ENCODE peak calls at places on chromosome 11, in ten cellular contexts. G, M, R, A, P, Q, N, D, X and S are unnamed samples.

GRCh38 chr11:61911124-61911700 is 6.2 kb downstream of the RAB3IL1 start:
- DNase-seq in X (no peak), N (no peak), R (no peak), P (no peak), G (no peak), A (no peak), D (no peak), Q (no peak), M (peak), S (no peak)

GRCh38 chr11:104146421-104146820 is 17.5 kb downstream of the PDGFD start:
- DNase-seq in P (no peak), N (no peak), X (no peak), A (no peak), M (no peak), G (no peak), R (no peak), D (no peak), Q (no peak), S (no peak)

GRCh38 chr11:127624455-127624854 is 623.9 kb upstream of the KIRREL3 start:
- DNase-seq in X (peak), N (no peak), M (no peak), Q (no peak), A (no peak), R (no peak), D (no peak), G (no peak), P (no peak), S (no peak)

GRCh38 chr11:71329731-71330130 is 77.4 kb upstream of the SHANK2 start:
- DNase-seq in G (no peak), N (no peak), Q (no peak), D (no peak), A (no peak), P (no peak), R (no peak), M (no peak), X (no peak), S (no peak)

GRCh38 chr11:64234840-64235379 is 526 bp downstream of the VEGFB start:
- DNase-seq in G (peak), D (peak), Q (peak), M (peak), P (no peak), X (peak), N (no peak), A (no peak), R (no peak), S (no peak)

GRCh38 chr11:11580831-11581492 is 40.8 kb downstream of the GALNT18 start:
- DNase-seq in P (no peak), D (no peak), A (peak), Q (no peak), R (peak), N (no peak), X (no peak), G (no peak), M (no peak), S (no peak)

GRCh38 chr11:507727-508515 is 879 bp upstream of the RNH1 start:
- DNase-seq in X (no peak), M (peak), R (no peak), G (no peak), P (no peak), D (no peak), Q (no peak), N (no peak), A (no peak), S (no peak)

GRCh38 chr11:44968510-44968909 is 17.8 kb upstream of the TP53I11 start:
- DNase-seq in A (no peak), X (no peak), R (no peak), G (no peak), M (no peak), D (no peak), Q (no peak), P (no peak), N (no peak), S (no peak)

GRCh38 chr11:60563553-60564235 is 48.5 kb downstream of the MS4A13 start:
- DNase-seq in G (no peak), P (no peak), R (peak), N (no peak), X (no peak), M (no peak), Q (no peak), D (peak), A (no peak), S (no peak)

GRCh38 chr11:64753019-64753379 is 6.8 kb downstream of the PYGM start:
- DNase-seq in P (no peak), X (no peak), M (no peak), N (no peak), R (no peak), D (no peak), G (no peak), Q (no peak), A (no peak), S (no peak)

GRCh38 chr11:94987378-94987777 is 13.9 kb downstream of the KDM4D start:
- DNase-seq in Q (no peak), P (no peak), N (no peak), R (no peak), M (no peak), A (no peak), X (no peak), G (no peak), D (no peak), S (no peak)

GRCh38 chr11:129795089-129795488 is 20.6 kb upstream of the TMEM45B start:
- DNase-seq in R (no peak), A (no peak), P (no peak), X (no peak), G (no peak), Q (no peak), D (no peak), M (no peak), N (no peak), S (no peak)

GRCh38 chr11:1230456-1231395 is 7.9 kb downstream of the MUC5B start:
- DNase-seq in N (no peak), X (no peak), A (no peak), R (no peak), Q (no peak), P (no peak), G (no peak), M (no peak), D (no peak), S (no peak)

GRCh38 chr11:128297805-128298204 is 289.6 kb downstream of the ETS1 start:
- DNase-seq in P (no peak), D (no peak), R (no peak), X (no peak), Q (no peak), M (no peak), N (no peak), G (no peak), A (no peak), S (no peak)

GRCh38 chr11:46475041-46475925 is 83.7 kb upstream of the CHRM4 start:
- DNase-seq in P (no peak), A (no peak), G (no peak), X (no peak), M (no peak), R (no peak), Q (no peak), D (no peak), N (no peak), S (no peak)

GRCh38 chr11:116993599-116993998 is 104.6 kb downstream of the SIK3 start:
- DNase-seq in R (no peak), X (no peak), N (no peak), P (no peak), M (no peak), D (peak), G (no peak), A (no peak), Q (no peak), S (no peak)

GRCh38 chr11:8810331-8811301 is 100.4 kb upstream of the AKIP1 start:
- DNase-seq in M (peak), X (peak), D (peak), G (peak), P (peak), R (peak), N (peak), A (peak), Q (no peak), S (no peak)

GRCh38 chr11:57399928-57400578 is 9.6 kb upstream of the PRG2 start:
- DNase-seq in R (no peak), M (no peak), X (no peak), P (no peak), D (no peak), Q (no peak), G (no peak), A (no peak), N (no peak), S (no peak)

GRCh38 chr11:100515087-100515486 is 172.0 kb upstream of the ARHGAP42 start:
- DNase-seq in R (peak), X (no peak), D (no peak), A (no peak), Q (no peak), G (no peak), N (no peak), M (no peak), P (no peak), S (no peak)

GRCh38 chr11:65417221-65417701 is 5.3 kb upstream of the NEAT1 start:
- DNase-seq in M (no peak), P (no peak), G (no peak), N (no peak), R (no peak), Q (no peak), D (peak), A (peak), X (no peak), S (no peak)

GRCh38 chr11:64546600-64546999 is 44.4 kb upstream of the SLC22A12 start:
- DNase-seq in G (no peak), M (no peak), D (no peak), X (no peak), A (no peak), N (no peak), P (no peak), R (no peak), Q (no peak), S (no peak)

GRCh38 chr11:124276081-124276480 is 19.9 kb downstream of the OR8G5 start:
- DNase-seq in D (peak), Q (no peak), A (no peak), N (no peak), R (no peak), G (no peak), M (no peak), X (no peak), P (no peak), S (no peak)

GRCh38 chr11:126310229-126310991 is 6.5 kb downstream of the DCPS start:
- DNase-seq in M (peak), R (peak), A (peak), Q (peak), G (peak), N (peak), D (peak), P (no peak), X (peak), S (peak)

GRCh38 chr11:57116654-57117053 is 65.1 kb upstream of the LRRC55 start:
- DNase-seq in D (peak), N (no peak), Q (no peak), X (no peak), A (no peak), R (peak), P (peak), G (peak), M (no peak), S (no peak)

GRCh38 chr11:19394525-19395016 is 153.8 kb upstream of the E2F8 start:
- DNase-seq in R (no peak), G (no peak), N (no peak), P (no peak), X (no peak), M (no peak), A (peak), D (peak), Q (no peak), S (no peak)

GRCh38 chr11:130599073-130599654 is 150.7 kb downstream of the ADAMTS15 start:
- DNase-seq in Q (no peak), G (no peak), A (peak), R (peak), N (no peak), M (no peak), X (no peak), D (no peak), P (no peak), S (peak)

GRCh38 chr11:41612415-41612814 is 153.0 kb upstream of the LRRC4C start:
- DNase-seq in P (no peak), G (no peak), N (no peak), Q (no peak), R (no peak), M (no peak), X (no peak), A (no peak), D (no peak), S (no peak)
- TF ChIP-seq CTCF in P (no peak), G (no peak), N (no peak), Q (no peak), R (no peak), M (no peak), X (no peak), A (no peak), D (no peak), S (no peak)

DNA sequence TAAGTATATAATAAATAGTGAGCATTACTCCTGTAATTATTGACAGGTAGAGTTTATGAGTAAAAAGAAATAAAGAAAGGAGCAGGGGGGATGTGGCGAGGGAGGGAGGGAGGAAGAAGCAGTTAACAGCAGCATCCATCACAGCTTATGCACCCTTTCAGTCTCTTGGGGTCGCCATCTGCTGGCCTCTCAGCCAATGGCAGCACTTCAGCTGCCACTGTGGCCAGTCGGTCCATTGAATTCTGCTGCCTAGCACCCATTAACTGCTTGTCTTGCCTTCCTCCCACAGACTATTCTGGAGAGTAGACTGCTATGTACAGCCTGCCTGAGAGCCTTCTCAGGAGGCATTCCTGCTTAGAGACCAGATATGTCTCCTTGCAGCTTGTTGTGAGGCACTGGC is 388.3 kb downstream of the TENM4 start:
- DNase-seq in Q (no peak), P (no peak), X (no peak), G (no peak), R (peak), D (no peak), M (no peak), A (no peak), N (no peak), S (no peak)
- TF ChIP-seq CTCF in Q (no peak), P (no peak), X (no peak), G (peak), R (peak), D (no peak), M (no peak), A (no peak), N (no peak), S (no peak)

GRCh38 chr11:133947298-133947905 is 9.4 kb downstream of the IGSF9B start:
- DNase-seq in R (peak), X (peak), D (peak), M (no peak), P (no peak), Q (peak), G (peak), N (no peak), A (no peak), S (no peak)
- TF ChIP-seq CTCF in R (peak), X (no peak), D (peak), M (peak), P (peak), Q (peak), G (no peak), N (peak), A (peak), S (no peak)

GRCh38 chr11:14522245-14522644 is 2.1 kb upstream of the PSMA1 start:
- DNase-seq in A (no peak), D (no peak), G (no peak), R (no peak), X (no peak), P (no peak), Q (no peak), M (no peak), N (no peak), S (no peak)

GRCh38 chr11:14518820-14519219 is 1.4 kb downstream of the PSMA1 start:
- DNase-seq in G (no peak), Q (no peak), R (no peak), D (no peak), X (no peak), A (no peak), P (no peak), N (no peak), M (no peak), S (no peak)

GRCh38 chr11:14520902-14521151 is 641 bp upstream of the PSMA1 start:
- DNase-seq in Q (no peak), M (no peak), X (no peak), D (no peak), A (no peak), N (no peak), P (no peak), R (no peak), G (no peak), S (no peak)

GRCh38 chr11:14519692-14520085 is 497 bp downstream of the PSMA1 start:
- DNase-seq in P (no peak), M (no peak), G (no peak), N (no peak), A (no peak), R (peak), D (peak), X (no peak), Q (peak), S (no peak)

GRCh38 chr11:14520086-14520901 is at the start of gene PSMA1:
- DNase-seq in Q (peak), D (peak), G (peak), N (peak), X (peak), P (peak), M (peak), A (peak), R (peak), S (peak)
- TF ChIP-seq CTCF in Q (no peak), D (no peak), G (no peak), N (peak), X (peak), P (no peak), M (peak), A (peak), R (peak), S (no peak)

GRCh38 chr11:32561835-32562234 is 21.8 kb upstream of the EIF3M start:
- DNase-seq in A (no peak), X (no peak), N (no peak), M (no peak), Q (no peak), D (no peak), G (no peak), P (no peak), R (no peak), S (no peak)
- TF ChIP-seq CTCF in A (no peak), X (no peak), N (no peak), M (no peak), Q (no peak), D (no peak), G (no peak), P (no peak), R (no peak), S (no peak)